ENCODE peak calls at places on chromosomes 7 and 10, in eight cellular contexts. P is astrocyte; C is transverse colon; U is fibroblast of lung; S is GM23338; K is A673; B is naive thymus-derived CD4-positive, alpha-beta T cell; D is adrenal gland. E is an unnamed sample. For H3K4me1, the result is how much of the 10 kb centered on the place peaks cover.

GRCh38 chr10:17561131-17561530 is 56.0 kb downstream of the HACD1 start:
- DNase-seq in P (no peak), C (no peak), U (peak), S (no peak), K (no peak), B (no peak), D (no peak), E (no peak)

GRCh38 chr7:132998763-132999162 is 83.1 kb downstream of the CHCHD3 start:
- DNase-seq in P (no peak), C (no peak), U (peak), S (peak), K (no peak), B (no peak), D (no peak), E (no peak)

GRCh38 chr7:94432799-94433198 is 38.1 kb downstream of the COL1A2 start:
- DNase-seq in P (no peak), C (no peak), U (peak), S (no peak), K (no peak), B (no peak), D (no peak), E (no peak)

GRCh38 chr7:120925392-120925791 is 25.2 kb upstream of the ING3 start:
- DNase-seq in P (no peak), C (no peak), U (no peak), S (no peak), K (no peak), B (no peak), D (peak), E (no peak)

GRCh38 chr7:1137517-1138167 is 22.4 kb downstream of the ZFAND2A start:
- DNase-seq in P (no peak), C (no peak), U (no peak), S (peak), K (peak), B (no peak), D (no peak), E (peak)

GRCh38 chr10:6300106-6300783 is 97.5 kb downstream of the PFKFB3 start:
- DNase-seq in P (peak), C (peak), U (peak), S (no peak), K (peak), B (peak), D (peak), E (no peak)

GRCh38 chr10:45403151-45403550 is 29.1 kb downstream of the ALOX5 start:
- DNase-seq in P (peak), C (no peak), U (peak), S (no peak), K (no peak), B (no peak), D (no peak), E (no peak)

GRCh38 chr7:151539055-151539714 is 19.5 kb upstream of the RHEB start:
- DNase-seq in P (no peak), C (no peak), U (peak), S (peak), K (no peak), B (no peak), D (peak), E (no peak)

GRCh38 chr7:140640727-140641531 is at the start of gene DENND2A:
- DNase-seq in P (peak), C (peak), U (peak), S (peak), K (no peak), B (no peak), D (peak), E (peak)

GRCh38 chr7:37342170-37342569 is 106.5 kb downstream of the ELMO1 start:
- DNase-seq in P (no peak), C (no peak), U (no peak), S (no peak), K (no peak), B (no peak), D (no peak), E (no peak)

GRCh38 chr7:138865843-138866242 is 67.8 kb upstream of the ATP6V0A4 start:
- DNase-seq in P (no peak), C (no peak), U (no peak), S (peak), K (no peak), B (peak), D (no peak), E (peak)

GRCh38 chr7:4612939-4613841 is 68.9 kb upstream of the FOXK1 start:
- DNase-seq in P (peak), C (peak), U (peak), S (peak), K (peak), B (no peak), D (peak), E (peak)

GRCh38 chr7:64515330-64515729 is 47.5 kb downstream of the ZNF680 start:
- DNase-seq in P (peak), C (no peak), U (peak), S (no peak), K (no peak), B (no peak), D (no peak), E (no peak)

GRCh38 chr10:34648919-34649318 is 166.2 kb downstream of the PARD3 start:
- DNase-seq in P (no peak), C (no peak), U (no peak), S (no peak), K (no peak), B (no peak), D (no peak), E (no peak)

GRCh38 chr7:154440656-154441055 is 388.5 kb downstream of the DPP6 start:
- DNase-seq in P (no peak), C (no peak), U (no peak), S (no peak), K (no peak), B (no peak), D (no peak), E (no peak)

GRCh38 chr7:36137258-36137657 is 15.8 kb upstream of the EEPD1 start:
- DNase-seq in P (no peak), C (no peak), U (no peak), S (no peak), K (no peak), B (no peak), D (no peak), E (no peak)

GRCh38 chr7:7384228-7384627 is 151.4 kb downstream of the COL28A1 start:
- DNase-seq in P (no peak), C (no peak), U (no peak), S (no peak), K (no peak), B (no peak), D (no peak), E (no peak)

GRCh38 chr7:112510032-112510742 is 29.4 kb downstream of the LSMEM1 start:
- DNase-seq in P (peak), C (no peak), U (peak), S (no peak), K (no peak), B (no peak), D (no peak), E (peak)

GRCh38 chr10:43202657-43203490 is 64.0 kb downstream of the RASGEF1A start:
- DNase-seq in P (no peak), C (peak), U (no peak), S (peak), K (no peak), B (no peak), D (peak), E (peak)

GRCh38 chr7:157397036-157397720 is 60.4 kb downstream of the DNAJB6 start:
- DNase-seq in P (no peak), C (no peak), U (no peak), S (no peak), K (no peak), B (no peak), D (no peak), E (no peak)

GRCh38 chr10:92969151-92969550 is 91.4 kb upstream of the CYP26C1 start:
- DNase-seq in P (peak), C (no peak), U (peak), S (no peak), K (no peak), B (no peak), D (no peak), E (no peak)

GRCh38 chr10:126479280-126479679 is 91.0 kb upstream of the ADAM12 start:
- DNase-seq in P (no peak), C (no peak), U (no peak), S (no peak), K (no peak), B (no peak), D (no peak), E (no peak)

GRCh38 chr7:126656165-126656564 is 596.6 kb downstream of the GRM8 start:
- DNase-seq in P (no peak), C (no peak), U (no peak), S (peak), K (no peak), B (no peak), D (no peak), E (no peak)

GRCh38 chr10:112721080-112721698 is 228.9 kb upstream of the TCF7L2 start:
- DNase-seq in P (no peak), C (no peak), U (peak), S (peak), K (peak), B (peak), D (peak), E (peak)

GRCh38 chr7:157547102-157547501 is 210.3 kb downstream of the DNAJB6 start:
- DNase-seq in P (no peak), C (no peak), U (no peak), S (no peak), K (no peak), B (no peak), D (no peak), E (peak)

GRCh38 chr7:92988051-92988450 is 129.7 kb downstream of the SAMD9 start:
- DNase-seq in P (peak), C (no peak), U (peak), S (peak), K (peak), B (no peak), D (peak), E (peak)

GRCh38 chr7:41122256-41122987 is 580.5 kb downstream of the INHBA start:
- DNase-seq in P (peak), C (no peak), U (peak), S (no peak), K (no peak), B (no peak), D (no peak), E (no peak)
- H3K27ac ChIP-seq in P (no peak), C (no peak), U (no peak), S (no peak), K (no peak), B (no peak), D (no peak), E (no peak)

GRCh38 chr7:50306491-50307367 is 2.2 kb downstream of the IKZF1 start:
- DNase-seq in P (no peak), C (no peak), U (no peak), S (no peak), K (no peak), B (peak), D (no peak), E (no peak)

GRCh38 chr7:50307368-50308012 is 3.0 kb downstream of the IKZF1 start:
- DNase-seq in P (no peak), C (peak), U (no peak), S (peak), K (no peak), B (peak), D (no peak), E (no peak)

GRCh38 chr7:50309736-50310135 is 5.2 kb downstream of the IKZF1 start:
- DNase-seq in P (no peak), C (no peak), U (no peak), S (no peak), K (no peak), B (no peak), D (no peak), E (no peak)

GRCh38 chr7:50309130-50309478 is 4.6 kb downstream of the IKZF1 start:
- DNase-seq in P (no peak), C (no peak), U (no peak), S (no peak), K (no peak), B (no peak), D (no peak), E (no peak)

DNA sequence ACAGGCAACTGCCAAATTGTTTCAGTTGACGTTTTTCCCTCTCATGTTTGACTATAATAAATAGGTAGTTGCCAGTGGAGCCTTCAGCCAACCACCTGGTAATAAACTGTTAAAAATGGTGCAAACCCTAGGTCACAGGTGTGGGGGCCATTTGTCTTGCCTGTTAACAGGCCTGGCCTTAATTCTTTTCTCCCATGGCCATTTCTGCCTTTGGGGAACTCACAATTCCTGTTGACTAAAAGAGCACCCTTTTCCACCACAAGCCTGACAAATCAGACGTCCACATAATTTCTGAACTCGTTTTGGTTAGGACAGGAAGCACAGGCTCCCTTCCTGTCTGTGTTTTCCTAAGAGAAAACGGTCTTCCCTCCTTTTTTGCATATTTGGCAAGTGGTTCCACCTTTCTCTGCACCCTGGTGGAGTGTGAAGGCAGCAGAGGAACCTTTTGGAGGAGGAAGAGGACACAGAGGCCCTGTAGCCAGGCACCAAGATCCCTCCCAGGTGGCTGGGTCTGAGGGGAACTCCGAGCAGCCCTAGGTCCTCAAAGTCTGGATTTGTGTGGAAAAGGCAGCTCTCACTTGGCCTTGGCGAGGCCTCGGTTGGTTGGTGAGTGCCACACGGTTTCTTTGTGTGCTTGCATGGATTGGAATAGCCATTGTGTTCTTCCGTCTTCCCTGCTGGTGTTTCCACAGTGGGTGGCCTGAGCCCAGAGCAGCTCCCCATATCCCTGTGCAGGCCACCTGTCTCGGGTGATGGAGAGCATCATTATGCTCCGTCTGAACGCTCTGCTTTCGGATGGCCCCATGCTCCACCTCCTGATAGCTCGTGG is 4.0 kb downstream of the IKZF1 start:
- DNase-seq in P (no peak), C (no peak), U (no peak), S (no peak), K (no peak), B (peak), D (no peak), E (no peak)
- H3K4me1 ChIP-seq in P (under half), C (under half), U (under half), S (under half), K (under half), B (under half), D (under half), E (under half)

DNA sequence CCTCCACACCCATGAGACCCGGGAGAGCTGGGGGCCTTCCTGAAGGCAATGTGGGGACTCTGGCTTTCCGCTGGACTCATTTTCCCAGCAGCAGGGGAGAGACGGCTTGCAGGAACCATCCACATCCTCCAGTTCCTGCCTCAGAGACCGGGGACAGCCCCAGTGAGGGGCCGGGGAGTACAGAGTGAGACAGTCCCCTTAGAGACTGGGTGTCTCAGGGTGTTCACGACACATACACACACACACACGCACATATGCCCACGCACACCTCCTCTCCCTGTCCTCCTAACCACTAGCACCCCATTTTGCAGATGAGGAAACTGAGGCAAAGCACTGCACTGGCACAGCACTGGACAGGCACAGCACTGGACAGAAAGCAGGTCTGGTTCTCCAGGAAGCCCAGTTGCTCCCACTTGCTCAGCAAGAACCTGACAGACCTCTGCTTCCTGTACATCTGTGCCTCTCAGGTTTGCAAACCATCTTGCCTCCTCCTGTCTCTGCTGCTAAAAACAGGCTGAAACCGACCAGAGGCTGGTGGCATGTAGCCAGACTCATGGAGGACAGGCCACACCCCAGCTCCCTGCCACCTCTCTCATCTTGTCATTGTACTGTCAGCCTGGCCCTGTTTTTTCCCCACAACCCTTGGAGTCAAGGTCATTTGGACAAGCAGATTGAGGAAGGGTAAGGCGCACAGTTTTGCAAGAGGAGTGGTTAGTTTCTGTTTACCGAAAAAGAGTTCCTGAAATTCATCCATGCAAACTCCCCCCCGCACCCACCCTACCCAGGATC is 8.0 kb upstream of the C10orf105 start:
- DNase-seq in P (no peak), C (peak), U (no peak), S (no peak), K (no peak), B (peak), D (peak), E (no peak)
- H3K27ac ChIP-seq in P (no peak), C (peak), U (no peak), S (no peak), K (no peak), B (peak), D (no peak), E (no peak)

GRCh38 chr7:30140456-30140855 is 5.7 kb downstream of the MTURN start:
- DNase-seq in P (no peak), C (no peak), U (no peak), S (no peak), K (no peak), B (no peak), D (no peak), E (no peak)
- H3K4me1 ChIP-seq in P (under half), C (under half), U (under half), S (under half), K (under half), B (under half), D (under half), E (under half)

E was measured in osteoblast.